ENCODE peak calls at places on chromosome 14, in four cellular contexts. One of them, this sample, is unnamed.

GRCh38 chr14:33375781-33376180 is 437.1 kb downstream of the NPAS3 start:
- DNase-seq in naive B cell: no peak
- DNase-seq in occipital lobe: no peak
- DNase-seq in NAMALWA: no peak
- DNase-seq in this sample: no peak

GRCh38 chr14:57976701-57977100 is 110.8 kb upstream of the SLC35F4 start:
- DNase-seq in NAMALWA: no peak
- DNase-seq in naive B cell: no peak
- DNase-seq in occipital lobe: no peak
- DNase-seq in this sample: no peak

GRCh38 chr14:70333703-70334102 is 25.8 kb downstream of the COX16 start:
- DNase-seq in NAMALWA: no peak
- DNase-seq in naive B cell: no peak
- DNase-seq in occipital lobe: no peak
- DNase-seq in this sample: no peak

GRCh38 chr14:102445066-102445465 is 64.5 kb downstream of the ANKRD9 start:
- DNase-seq in naive B cell: no peak
- DNase-seq in occipital lobe: no peak
- DNase-seq in NAMALWA: no peak
- DNase-seq in this sample: peak

GRCh38 chr14:26594148-26594547 is 3.7 kb downstream of the NOVA1 start:
- DNase-seq in naive B cell: no peak
- DNase-seq in occipital lobe: no peak
- DNase-seq in NAMALWA: no peak
- DNase-seq in this sample: no peak

GRCh38 chr14:34355584-34356266 is 106.3 kb downstream of the SPTSSA start:
- DNase-seq in NAMALWA: no peak
- DNase-seq in occipital lobe: peak
- DNase-seq in naive B cell: no peak
- DNase-seq in this sample: no peak

GRCh38 chr14:89566180-89566579 is 149.1 kb upstream of the FOXN3 start:
- DNase-seq in naive B cell: no peak
- DNase-seq in NAMALWA: no peak
- DNase-seq in occipital lobe: no peak
- DNase-seq in this sample: no peak

GRCh38 chr14:51428981-51429380 is 188.9 kb downstream of the TMX1 start:
- DNase-seq in naive B cell: no peak
- DNase-seq in occipital lobe: no peak
- DNase-seq in NAMALWA: no peak
- DNase-seq in this sample: no peak

GRCh38 chr14:72024043-72024407 is 91.8 kb downstream of the RGS6 start:
- DNase-seq in NAMALWA: peak
- DNase-seq in occipital lobe: no peak
- DNase-seq in naive B cell: no peak
- DNase-seq in this sample: no peak